ENCODE peak calls at places on chromosomes 7 and 10, in four cellular contexts. J is foreskin fibroblast, B is Calu3, W is AG09309. G is an unnamed sample.

GRCh38 chr7:94972296-94972695 is 64.9 kb downstream of the PPP1R9A start:
- DNase-seq in J (peak), B (peak), W (no peak), G (peak)

GRCh38 chr10:102814873-102815661 is 22.1 kb downstream of the CYP17A1 start:
- DNase-seq in J (peak), B (no peak), W (no peak), G (no peak)

GRCh38 chr7:158325530-158326381 is 261.9 kb downstream of the PTPRN2 start:
- DNase-seq in J (no peak), B (no peak), W (no peak), G (no peak)

GRCh38 chr7:24933298-24933697 is 46.7 kb downstream of the OSBPL3 start:
- DNase-seq in J (no peak), B (no peak), W (no peak), G (no peak)

GRCh38 chr10:79145517-79146470 is 77.0 kb downstream of the ZMIZ1 start:
- DNase-seq in J (no peak), B (no peak), W (no peak), G (no peak)

GRCh38 chr7:30992414-30992813 is 28.7 kb downstream of the GHRHR start:
- DNase-seq in J (peak), B (no peak), W (no peak), G (no peak)

GRCh38 chr10:49620841-49621378 is 7.1 kb downstream of the CHAT start:
- DNase-seq in J (no peak), B (no peak), W (no peak), G (no peak)

GRCh38 chr10:6163364-6164270 is 39.1 kb upstream of the PFKFB3 start:
- DNase-seq in J (peak), B (peak), W (no peak), G (peak)

GRCh38 chr7:41584746-41585145 is 118.1 kb downstream of the INHBA start:
- DNase-seq in J (peak), B (no peak), W (no peak), G (no peak)

GRCh38 chr10:91354166-91354565 is 56.0 kb upstream of the HECTD2 start:
- DNase-seq in J (peak), B (no peak), W (no peak), G (no peak)

GRCh38 chr7:35781200-35781701 is 19.6 kb upstream of the SEPTIN7 start:
- DNase-seq in J (peak), B (no peak), W (no peak), G (no peak)

GRCh38 chr10:70478191-70479160 is at the start of gene PALD1:
- DNase-seq in J (peak), B (peak), W (no peak), G (no peak)

GRCh38 chr10:51171946-51172345 is 97.7 kb downstream of the PRKG1 start:
- DNase-seq in J (peak), B (no peak), W (peak), G (no peak)

GRCh38 chr7:27641576-27642230 is 21.0 kb downstream of the HIBADH start:
- DNase-seq in J (no peak), B (peak), W (no peak), G (no peak)

GRCh38 chr7:108045154-108045553 is 42.2 kb upstream of the LAMB1 start:
- DNase-seq in J (peak), B (no peak), W (no peak), G (no peak)

GRCh38 chr10:29687411-29688160 is 52.8 kb upstream of the SVIL start:
- DNase-seq in J (peak), B (no peak), W (no peak), G (no peak)

GRCh38 chr10:17353568-17353967 is 100.8 kb downstream of the ST8SIA6 start:
- DNase-seq in J (no peak), B (no peak), W (no peak), G (no peak)

GRCh38 chr7:16398211-16399017 is 22.9 kb downstream of the CRPPA start:
- DNase-seq in J (no peak), B (no peak), W (no peak), G (no peak)

GRCh38 chr10:110912374-110912773 is 6.6 kb downstream of the BBIP1 start:
- DNase-seq in J (peak), B (no peak), W (no peak), G (no peak)

GRCh38 chr10:119759832-119760231 is 34.0 kb downstream of the INPP5F start:
- DNase-seq in J (no peak), B (no peak), W (no peak), G (no peak)

GRCh38 chr10:1552415-1552814 is 184.9 kb downstream of the ADARB2 start:
- DNase-seq in J (no peak), B (no peak), W (no peak), G (no peak)

GRCh38 chr10:62620491-62620890 is 184.0 kb upstream of the ADO start:
- DNase-seq in J (no peak), B (no peak), W (no peak), G (no peak)

GRCh38 chr10:99172130-99172738 is 63.4 kb downstream of the HPSE2 start:
- DNase-seq in J (peak), B (peak), W (no peak), G (peak)

GRCh38 chr7:92720604-92721350 is 115.6 kb downstream of the CDK6 start:
- DNase-seq in J (no peak), B (no peak), W (no peak), G (no peak)

GRCh38 chr10:26944261-26944882 is 83.6 kb upstream of the ABI1 start:
- DNase-seq in J (no peak), B (no peak), W (no peak), G (no peak)

GRCh38 chr10:17645591-17646345 is 1.8 kb downstream of the STAM start:
- DNase-seq in J (no peak), B (peak), W (no peak), G (no peak)

GRCh38 chr7:132095111-132095765 is 481.0 kb downstream of the PLXNA4 start:
- DNase-seq in J (no peak), B (no peak), W (no peak), G (no peak)

GRCh38 chr7:69399038-69399800 is 199.1 kb upstream of the AUTS2 start:
- DNase-seq in J (peak), B (no peak), W (peak), G (no peak)

GRCh38 chr10:68471063-68471585 is 649 bp downstream of the DNA2 start:
- DNase-seq in J (no peak), B (no peak), W (no peak), G (no peak)

GRCh38 chr10:98486421-98486820 is 39.7 kb upstream of the HPS1 start:
- DNase-seq in J (peak), B (no peak), W (peak), G (peak)

GRCh38 chr7:26662646-26663045 is 201.7 kb downstream of the SKAP2 start:
- DNase-seq in J (no peak), B (no peak), W (no peak), G (no peak)

GRCh38 chr10:1007583-1007982 is 18.1 kb downstream of the IDI2 start:
- DNase-seq in J (no peak), B (no peak), W (no peak), G (no peak)

GRCh38 chr7:37354661-37355131 is 94.0 kb downstream of the ELMO1 start:
- DNase-seq in J (no peak), B (peak), W (no peak), G (no peak)

GRCh38 chr10:69728335-69728861 is 73.3 kb upstream of the COL13A1 start:
- DNase-seq in J (peak), B (no peak), W (no peak), G (no peak)

GRCh38 chr7:77281780-77282478 is 82.3 kb upstream of the FGL2 start:
- DNase-seq in J (no peak), B (no peak), W (no peak), G (no peak)

GRCh38 chr7:113199841-113200240 is 81.5 kb upstream of the SMIM30 start:
- DNase-seq in J (peak), B (peak), W (peak), G (no peak)

GRCh38 chr10:508726-509125 is 180.7 kb downstream of the DIP2C start:
- DNase-seq in J (no peak), B (no peak), W (no peak), G (no peak)

GRCh38 chr10:80497187-80498038 is 40.3 kb upstream of the SH2D4B start:
- DNase-seq in J (peak), B (no peak), W (no peak), G (peak)

DNA sequence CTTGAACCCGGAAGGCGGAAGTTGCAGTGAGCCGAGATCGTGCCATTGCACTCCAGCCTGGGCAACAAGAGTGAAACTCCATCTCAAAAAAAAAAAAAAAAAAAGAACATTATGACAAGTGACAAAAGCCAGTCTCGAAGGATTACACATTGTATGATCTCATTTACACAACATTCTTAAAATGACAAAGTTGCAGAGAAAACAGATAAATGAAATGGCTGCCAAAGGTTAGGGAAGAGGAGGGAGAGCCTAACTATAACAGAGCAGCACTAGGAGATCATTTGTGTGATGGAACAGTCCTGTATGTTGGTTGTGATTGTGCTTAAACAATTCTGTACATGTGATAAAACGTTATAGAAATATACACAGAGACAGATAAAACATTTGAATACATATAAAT is 16.2 kb upstream of the CPVL start:
- DNase-seq in J (no peak), B (no peak), W (no peak), G (no peak)
- TF ChIP-seq CTCF in J (no peak), B (no peak), W (no peak), G (no peak)

DNA sequence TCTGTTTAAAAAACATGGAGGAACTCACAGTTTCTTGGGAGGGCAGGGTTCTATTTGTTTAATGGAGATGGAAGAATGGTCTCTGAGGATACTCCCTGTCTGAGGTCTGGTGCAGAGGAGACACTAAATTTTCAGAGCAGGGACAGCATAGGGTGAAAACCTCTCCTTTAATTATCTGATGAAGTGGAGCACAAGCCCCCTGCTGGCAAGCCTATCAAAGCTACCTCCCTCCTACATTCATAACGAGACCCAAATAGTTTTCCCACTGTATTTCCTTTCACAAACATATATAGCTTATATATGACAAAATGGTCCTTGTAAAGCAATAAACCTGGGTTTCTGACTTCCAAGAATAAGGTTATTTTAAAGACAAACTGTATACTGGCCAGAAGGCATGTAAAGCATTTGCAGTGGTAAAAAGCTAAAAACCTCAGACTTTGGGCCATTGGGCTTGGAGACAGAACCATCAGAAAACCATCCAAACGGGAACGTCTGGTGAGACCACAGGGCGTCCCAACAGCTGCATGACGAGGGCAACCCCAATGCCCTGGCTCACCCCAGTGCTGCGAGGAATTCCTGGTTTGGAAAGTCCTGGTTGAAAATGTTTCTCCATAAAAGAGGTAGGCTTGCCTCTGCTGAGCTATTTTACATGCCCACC is 201.3 kb downstream of the FANK1 start:
- DNase-seq in J (no peak), B (no peak), W (no peak), G (no peak)
- TF ChIP-seq CTCF in J (no peak), B (no peak), W (peak), G (peak)

DNA sequence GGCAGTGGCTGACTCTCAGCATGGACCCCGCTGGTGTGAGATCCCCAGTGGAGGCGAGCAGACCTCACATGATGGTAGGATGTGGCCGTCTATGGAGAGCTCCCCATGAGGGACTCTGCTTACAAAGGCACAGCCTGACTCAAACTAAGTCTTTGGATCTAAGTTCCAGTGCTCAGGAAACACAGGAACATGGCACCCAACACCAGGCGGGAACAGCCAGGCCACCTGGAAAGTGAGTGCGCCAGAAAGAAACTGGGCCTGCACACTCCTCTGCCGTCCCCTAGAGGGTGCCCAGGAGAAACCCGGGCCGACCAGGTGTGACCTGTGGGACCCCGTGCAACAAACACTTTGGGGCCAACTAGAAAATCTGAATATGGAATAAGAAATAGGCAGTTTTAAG is 10.0 kb downstream of the PITRM1 start:
- DNase-seq in J (no peak), B (no peak), W (no peak), G (no peak)
- TF ChIP-seq CTCF in J (no peak), B (peak), W (peak), G (no peak)

GRCh38 chr10:24331457-24331856 is 122.5 kb downstream of the KIAA1217 start:
- DNase-seq in J (no peak), B (peak), W (no peak), G (no peak)
- TF ChIP-seq CTCF in J (no peak), B (no peak), W (no peak), G (no peak)

GRCh38 chr7:111852081-111852480 is 289.8 kb upstream of the IMMP2L start:
- DNase-seq in J (no peak), B (no peak), W (no peak), G (no peak)

GRCh38 chr7:111858331-111858730 is 296.0 kb upstream of the IMMP2L start:
- DNase-seq in J (no peak), B (no peak), W (no peak), G (no peak)

GRCh38 chr7:111855842-111856227 is 293.5 kb upstream of the IMMP2L start:
- DNase-seq in J (peak), B (no peak), W (no peak), G (no peak)

GRCh38 chr7:111855161-111855841 is 293.0 kb upstream of the IMMP2L start:
- DNase-seq in J (peak), B (peak), W (peak), G (no peak)

GRCh38 chr7:111853231-111853990 is 291.1 kb upstream of the IMMP2L start:
- DNase-seq in J (no peak), B (no peak), W (no peak), G (no peak)
- TF ChIP-seq CTCF in J (peak), B (no peak), W (peak), G (peak)

GRCh38 chr10:46253076-46254006 is 33.5 kb upstream of the ANTXRL start:
- DNase-seq in J (no peak), B (no peak), W (no peak), G (no peak)

GRCh38 chr10:46254467-46254866 is 32.3 kb upstream of the ANTXRL start:
- DNase-seq in J (no peak), B (no peak), W (no peak), G (no peak)

GRCh38 chr10:46254007-46254383 is 32.8 kb upstream of the ANTXRL start:
- DNase-seq in J (no peak), B (no peak), W (no peak), G (no peak)

GRCh38 chr10:46257099-46257498 is 29.7 kb upstream of the ANTXRL start:
- DNase-seq in J (no peak), B (no peak), W (no peak), G (no peak)

GRCh38 chr10:46255696-46256355 is 31.0 kb upstream of the ANTXRL start:
- DNase-seq in J (peak), B (peak), W (no peak), G (no peak)
- TF ChIP-seq CTCF in J (peak), B (peak), W (peak), G (peak)

GRCh38 chr7:139829654-139830130 is 628 bp downstream of the TBXAS1 start:
- DNase-seq in J (no peak), B (no peak), W (no peak), G (no peak)

GRCh38 chr7:139828880-139829653 is at the start of gene TBXAS1:
- DNase-seq in J (no peak), B (peak), W (no peak), G (no peak)

GRCh38 chr7:139825666-139826290 is 3.3 kb upstream of the TBXAS1 start:
- DNase-seq in J (peak), B (peak), W (no peak), G (no peak)

GRCh38 chr7:139828446-139828845 is 618 bp upstream of the TBXAS1 start:
- DNase-seq in J (no peak), B (no peak), W (no peak), G (no peak)

DNA sequence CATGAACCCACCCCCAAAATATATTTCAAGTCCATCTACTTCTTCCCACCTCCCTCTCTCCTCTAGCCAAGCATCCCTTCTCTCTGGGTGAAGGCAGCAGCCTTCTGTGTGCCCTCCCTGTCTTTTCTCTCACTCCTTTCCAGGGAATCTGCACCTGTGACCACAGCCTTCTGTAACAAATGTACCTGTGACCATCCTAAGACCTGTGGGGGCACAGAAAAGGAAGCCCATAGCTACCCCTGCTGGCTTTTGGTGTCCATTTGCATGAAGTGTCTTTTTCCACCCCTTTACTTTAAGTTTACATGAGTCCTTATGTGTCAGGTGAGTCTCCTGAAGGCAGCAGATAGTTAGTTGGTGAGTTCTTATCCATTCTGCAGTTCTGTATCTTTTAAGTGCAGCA is 2.0 kb upstream of the TBXAS1 start:
- DNase-seq in J (no peak), B (peak), W (no peak), G (no peak)
- TF ChIP-seq CTCF in J (no peak), B (no peak), W (peak), G (no peak)

DNA sequence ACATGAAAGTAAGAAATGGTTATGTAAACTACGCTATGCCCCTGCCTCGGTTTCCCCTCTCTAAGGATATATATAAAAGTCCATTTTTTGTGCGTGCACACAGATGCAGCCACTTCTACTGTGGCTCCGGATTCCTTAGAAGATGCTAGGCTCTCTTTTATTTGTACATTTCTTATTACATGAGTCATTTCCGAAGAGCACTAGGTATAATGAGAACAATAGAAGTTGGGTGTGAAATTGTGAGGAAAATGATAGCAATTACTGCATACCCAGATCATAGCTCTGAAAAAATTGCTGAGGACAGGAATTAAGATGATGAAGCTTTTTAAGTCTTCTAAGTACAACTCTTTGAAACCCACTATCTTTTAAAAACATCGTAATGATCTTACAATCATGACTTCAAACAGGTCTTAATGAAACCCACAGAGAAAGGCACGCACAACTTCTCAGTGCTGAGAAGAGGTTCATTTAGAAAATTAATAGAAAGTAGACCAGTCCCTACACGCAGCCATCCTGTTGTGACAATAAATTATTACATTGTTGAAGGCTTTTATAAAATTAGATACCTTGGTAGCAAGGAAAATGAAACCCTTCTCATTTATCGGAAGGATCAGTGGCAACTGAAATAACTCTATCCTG is 96.2 kb upstream of the FGFR2 start:
- DNase-seq in J (no peak), B (no peak), W (no peak), G (no peak)
- TF ChIP-seq CTCF in J (no peak), B (no peak), W (no peak), G (no peak)